ENCODE peak calls at places on chromosomes 2 and 18, in six cellular contexts. One of them, this sample, is unnamed.
A peak's percentile ranks its signal among the peaks of the same experiment; 100 is the strongest.

GRCh38 chr2:5555636-5556035 is 136.5 kb upstream of the SOX11 start:
- DNase-seq in fibroblast of mammary gland: no peak
- DNase-seq in NCI-H446: no peak
- DNase-seq in GM20000: no peak
- DNase-seq in AG09309: no peak
- DNase-seq in astrocyte of the spinal cord: no peak
- DNase-seq in this sample: no peak

GRCh38 chr18:11027862-11028261 is 121.5 kb downstream of the PIEZO2 start:
- DNase-seq in NCI-H446: no peak
- DNase-seq in astrocyte of the spinal cord: no peak
- DNase-seq in AG09309: no peak
- DNase-seq in GM20000: peak; percentile 61
- DNase-seq in fibroblast of mammary gland: no peak
- DNase-seq in this sample: no peak

GRCh38 chr2:144942516-144943256 is 422.8 kb upstream of the ZEB2 start:
- DNase-seq in NCI-H446: no peak
- DNase-seq in AG09309: no peak
- DNase-seq in astrocyte of the spinal cord: peak; percentile 72
- DNase-seq in fibroblast of mammary gland: peak; percentile 62
- DNase-seq in GM20000: no peak
- DNase-seq in this sample: peak; percentile 53

GRCh38 chr2:166494140-166494544 is at the start of gene SCN7A:
- DNase-seq in AG09309: no peak
- DNase-seq in astrocyte of the spinal cord: peak; percentile 35
- DNase-seq in fibroblast of mammary gland: peak; percentile 52
- DNase-seq in NCI-H446: no peak
- DNase-seq in GM20000: no peak
- DNase-seq in this sample: no peak

GRCh38 chr2:9795071-9795470 is 48.2 kb upstream of the TAF1B start:
- DNase-seq in GM20000: no peak
- DNase-seq in astrocyte of the spinal cord: no peak
- DNase-seq in fibroblast of mammary gland: no peak
- DNase-seq in NCI-H446: no peak
- DNase-seq in AG09309: no peak
- DNase-seq in this sample: no peak

GRCh38 chr2:46800625-46801024 is 115.0 kb downstream of the MCFD2 start:
- DNase-seq in AG09309: no peak
- DNase-seq in GM20000: no peak
- DNase-seq in fibroblast of mammary gland: no peak
- DNase-seq in astrocyte of the spinal cord: no peak
- DNase-seq in NCI-H446: no peak
- DNase-seq in this sample: no peak

GRCh38 chr2:140275427-140275826 is 1495.2 kb upstream of the NXPH2 start:
- DNase-seq in fibroblast of mammary gland: no peak
- DNase-seq in astrocyte of the spinal cord: no peak
- DNase-seq in AG09309: no peak
- DNase-seq in NCI-H446: no peak
- DNase-seq in GM20000: no peak
- DNase-seq in this sample: no peak

GRCh38 chr18:74784791-74785190 is 187.1 kb downstream of the ZNF407 start:
- DNase-seq in astrocyte of the spinal cord: no peak
- DNase-seq in GM20000: no peak
- DNase-seq in fibroblast of mammary gland: no peak
- DNase-seq in AG09309: no peak
- DNase-seq in NCI-H446: no peak
- DNase-seq in this sample: no peak

GRCh38 chr2:238120463-238121298 is 17.8 kb upstream of the KLHL30 start:
- DNase-seq in GM20000: no peak
- DNase-seq in fibroblast of mammary gland: no peak
- DNase-seq in astrocyte of the spinal cord: no peak
- DNase-seq in NCI-H446: no peak
- DNase-seq in AG09309: no peak
- DNase-seq in this sample: peak; percentile 37

GRCh38 chr2:84971799-84972790 is 1.1 kb downstream of the KCMF1 start:
- DNase-seq in fibroblast of mammary gland: peak; percentile 44
- DNase-seq in GM20000: no peak
- DNase-seq in AG09309: no peak
- DNase-seq in astrocyte of the spinal cord: peak; percentile 31
- DNase-seq in NCI-H446: peak; percentile 33
- DNase-seq in this sample: peak; percentile 41

GRCh38 chr18:27803957-27804356 is 373.0 kb downstream of the CDH2 start:
- DNase-seq in fibroblast of mammary gland: no peak
- DNase-seq in GM20000: no peak
- DNase-seq in NCI-H446: no peak
- DNase-seq in astrocyte of the spinal cord: no peak
- DNase-seq in AG09309: peak; percentile 2
- DNase-seq in this sample: peak; percentile 70

GRCh38 chr2:235430366-235431083 is 63.3 kb upstream of the AGAP1 start:
- DNase-seq in NCI-H446: no peak
- DNase-seq in AG09309: no peak
- DNase-seq in fibroblast of mammary gland: no peak
- DNase-seq in astrocyte of the spinal cord: no peak
- DNase-seq in GM20000: no peak
- DNase-seq in this sample: no peak

GRCh38 chr18:51668101-51668500 is 470.6 kb upstream of the MEX3C start:
- DNase-seq in fibroblast of mammary gland: peak; percentile 43
- DNase-seq in NCI-H446: peak; percentile 83
- DNase-seq in astrocyte of the spinal cord: peak; percentile 45
- DNase-seq in AG09309: no peak
- DNase-seq in GM20000: peak; percentile 46
- DNase-seq in this sample: peak; percentile 22

GRCh38 chr18:31687529-31687928 is 3.1 kb upstream of the B4GALT6 start:
- DNase-seq in NCI-H446: no peak
- DNase-seq in AG09309: no peak
- DNase-seq in GM20000: no peak
- DNase-seq in astrocyte of the spinal cord: no peak
- DNase-seq in fibroblast of mammary gland: no peak
- DNase-seq in this sample: no peak

GRCh38 chr2:25887624-25888242 is 9.4 kb upstream of the ASXL2 start:
- DNase-seq in NCI-H446: no peak
- DNase-seq in GM20000: no peak
- DNase-seq in AG09309: no peak
- DNase-seq in fibroblast of mammary gland: no peak
- DNase-seq in astrocyte of the spinal cord: no peak
- DNase-seq in this sample: no peak

GRCh38 chr2:226891780-226892590 is 56.1 kb downstream of the RHBDD1 start:
- DNase-seq in astrocyte of the spinal cord: peak; percentile 82
- DNase-seq in GM20000: no peak
- DNase-seq in NCI-H446: no peak
- DNase-seq in fibroblast of mammary gland: peak; percentile 93
- DNase-seq in AG09309: peak; percentile 90
- DNase-seq in this sample: peak; percentile 34

GRCh38 chr2:18903750-18904149 is 314.4 kb upstream of the NT5C1B start:
- DNase-seq in NCI-H446: no peak
- DNase-seq in fibroblast of mammary gland: no peak
- DNase-seq in AG09309: no peak
- DNase-seq in astrocyte of the spinal cord: no peak
- DNase-seq in GM20000: peak; percentile 30
- DNase-seq in this sample: peak; percentile 44